ENCODE peak calls at places on chromosomes 7 and 10, in five cellular contexts. L is GDM1; W is activated CD4-positive, alpha-beta T cell treated with anti-CD3 and anti-CD28 coated beads for 4 hours; I is brain pericyte; F is right atrium auricular region. X is an unnamed sample.
A peak's percentile ranks its signal among the peaks of the same experiment; 100 is the strongest.

GRCh38 chr10:52099026-52099600 is 215.0 kb upstream of the DKK1 start:
- DNase-seq in L (no peak), W (no peak), I (no peak), F (no peak), X (no peak)

GRCh38 chr10:12941966-12942365 is 59.5 kb downstream of the CCDC3 start:
- DNase-seq in L (no peak), W (no peak), I (no peak), F (no peak), X (no peak)

GRCh38 chr7:134845461-134845860 is 66.0 kb downstream of the CALD1 start:
- DNase-seq in L (no peak), W (no peak), I (no peak), F (no peak), X (no peak)

GRCh38 chr7:121097577-121097976 is 109.1 kb downstream of the CPED1 start:
- DNase-seq in L (no peak), W (no peak), I (no peak), F (no peak), X (no peak)

GRCh38 chr7:101940830-101941229 is 123.4 kb downstream of the CUX1 start:
- DNase-seq in L (no peak), W (no peak), I (no peak), F (no peak), X (no peak)

GRCh38 chr7:670501-671390 is 55.8 kb upstream of the DNAAF5 start:
- DNase-seq in L (no peak), W (no peak), I (no peak), F (no peak), X (no peak)

GRCh38 chr7:95700917-95701316 is 71.4 kb upstream of the DYNC1I1 start:
- DNase-seq in L (no peak), W (no peak), I (no peak), F (no peak), X (no peak)

GRCh38 chr7:100413889-100414288 is 14.6 kb downstream of the ZCWPW1 start:
- DNase-seq in L (no peak), W (no peak), I (no peak), F (no peak), X (no peak)

GRCh38 chr7:37342665-37343471 is 105.8 kb downstream of the ELMO1 start:
- DNase-seq in L (peak; percentile 81), W (peak; percentile 72), I (no peak), F (no peak), X (peak; percentile 94)

GRCh38 chr7:96211954-96212353 is 109.9 kb downstream of the SLC25A13 start:
- DNase-seq in L (no peak), W (no peak), I (no peak), F (no peak), X (no peak)

GRCh38 chr10:115895196-115895595 is 377.8 kb downstream of the GFRA1 start:
- DNase-seq in L (no peak), W (no peak), I (no peak), F (no peak), X (no peak)

GRCh38 chr10:78267598-78267997 is 233.9 kb downstream of the RPS24 start:
- DNase-seq in L (no peak), W (no peak), I (no peak), F (no peak), X (no peak)

GRCh38 chr7:280461-280860 is 9.5 kb upstream of the FOXL3 start:
- DNase-seq in L (no peak), W (no peak), I (no peak), F (no peak), X (no peak)

GRCh38 chr10:47179291-47179647 is 120.7 kb upstream of the GDF10 start:
- DNase-seq in L (no peak), W (no peak), I (no peak), F (no peak), X (no peak)

GRCh38 chr7:141550694-141551079 is 523 bp upstream of the AGK start:
- DNase-seq in L (no peak), W (no peak), I (peak; percentile 24), F (no peak), X (no peak)

GRCh38 chr10:89241491-89242339 is 9.9 kb downstream of the LIPA start:
- DNase-seq in L (no peak), W (no peak), I (no peak), F (no peak), X (no peak)

GRCh38 chr7:138625084-138625848 is 75.9 kb downstream of the SVOPL start:
- DNase-seq in L (peak; percentile 75), W (no peak), I (no peak), F (no peak), X (peak; percentile 94)

GRCh38 chr10:35470535-35470934 is 134.2 kb downstream of the CCNY start:
- DNase-seq in L (no peak), W (no peak), I (no peak), F (no peak), X (no peak)

GRCh38 chr7:84970683-84971082 is 216.2 kb downstream of the SEMA3D start:
- DNase-seq in L (no peak), W (no peak), I (no peak), F (no peak), X (no peak)

GRCh38 chr7:117751775-117752174 is 121.5 kb downstream of the CTTNBP2 start:
- DNase-seq in L (peak; percentile 33), W (no peak), I (no peak), F (no peak), X (no peak)

GRCh38 chr7:97015787-97016391 is 8.7 kb downstream of the DLX5 start:
- DNase-seq in L (no peak), W (no peak), I (no peak), F (no peak), X (no peak)

GRCh38 chr7:109456116-109456515 is 886.4 kb downstream of the DNAJB9 start:
- DNase-seq in L (no peak), W (no peak), I (no peak), F (no peak), X (no peak)

GRCh38 chr10:59432207-59432900 is 70.0 kb upstream of the FAM13C start:
- DNase-seq in L (no peak), W (no peak), I (no peak), F (no peak), X (no peak)

GRCh38 chr10:22219308-22219707 is 1.5 kb upstream of the EBLN1 start:
- DNase-seq in L (no peak), W (no peak), I (no peak), F (no peak), X (no peak)

GRCh38 chr7:112144284-112145059 is 61.7 kb downstream of the DOCK4 start:
- DNase-seq in L (no peak), W (no peak), I (no peak), F (no peak), X (no peak)

GRCh38 chr10:77716943-77717735 is 79.5 kb upstream of the KCNMA1 start:
- DNase-seq in L (no peak), W (no peak), I (no peak), F (no peak), X (no peak)

GRCh38 chr7:26650081-26650480 is 214.3 kb downstream of the SKAP2 start:
- DNase-seq in L (no peak), W (no peak), I (no peak), F (no peak), X (no peak)

GRCh38 chr7:106178593-106179134 is 66.6 kb upstream of the SYPL1 start:
- DNase-seq in L (no peak), W (no peak), I (no peak), F (no peak), X (no peak)

GRCh38 chr7:70113078-70113477 is 514.8 kb downstream of the AUTS2 start:
- DNase-seq in L (no peak), W (no peak), I (no peak), F (no peak), X (no peak)

GRCh38 chr7:121604627-121605296 is 208.7 kb upstream of the FAM3C start:
- DNase-seq in L (no peak), W (no peak), I (peak; percentile 49), F (no peak), X (no peak)

GRCh38 chr10:127863231-127863825 is 29.4 kb downstream of the CLRN3 start:
- DNase-seq in L (no peak), W (no peak), I (no peak), F (no peak), X (no peak)

GRCh38 chr10:106866244-106866845 is 298.2 kb downstream of the SORCS1 start:
- DNase-seq in L (no peak), W (no peak), I (no peak), F (no peak), X (no peak)

GRCh38 chr7:100433592-100434296 is 2.6 kb downstream of the PPP1R35 start:
- DNase-seq in L (no peak), W (no peak), I (no peak), F (no peak), X (no peak)

GRCh38 chr7:34066411-34066810 is 161.1 kb downstream of the BMPER start:
- DNase-seq in L (no peak), W (no peak), I (no peak), F (no peak), X (no peak)

X was measured in GF-D8.